ENCODE peak calls at places on chromosomes 2 and 18, in nine cellular contexts. One of them, this sample, is unnamed.

GRCh38 chr2:19667085-19667484 is 234.7 kb downstream of the TTC32 start:
- DNase-seq in NCI-H524: no peak
- DNase-seq in tibial artery: no peak
- DNase-seq in NCI-H2029: no peak
- DNase-seq in nephron progenitor cell: no peak
- DNase-seq in Peyer's patch: no peak
- DNase-seq in HCEC 1CT: peak
- DNase-seq in COR-L47: peak
- DNase-seq in hepatocyte: no peak
- DNase-seq in this sample: no peak

GRCh38 chr2:42733852-42734251 is 30.1 kb downstream of the OXER1 start:
- DNase-seq in NCI-H524: no peak
- DNase-seq in tibial artery: no peak
- DNase-seq in NCI-H2029: no peak
- DNase-seq in nephron progenitor cell: no peak
- DNase-seq in Peyer's patch: no peak
- DNase-seq in HCEC 1CT: no peak
- DNase-seq in COR-L47: no peak
- DNase-seq in hepatocyte: no peak
- DNase-seq in this sample: no peak

GRCh38 chr2:39494784-39495251 is 57.7 kb upstream of the MAP4K3 start:
- DNase-seq in NCI-H524: no peak
- DNase-seq in tibial artery: no peak
- DNase-seq in NCI-H2029: no peak
- DNase-seq in nephron progenitor cell: peak
- DNase-seq in Peyer's patch: no peak
- DNase-seq in HCEC 1CT: peak
- DNase-seq in COR-L47: no peak
- DNase-seq in hepatocyte: peak
- DNase-seq in this sample: no peak

GRCh38 chr2:219947575-219947974 is 320.1 kb downstream of the SLC4A3 start:
- DNase-seq in NCI-H524: no peak
- DNase-seq in tibial artery: no peak
- DNase-seq in NCI-H2029: no peak
- DNase-seq in nephron progenitor cell: no peak
- DNase-seq in Peyer's patch: no peak
- DNase-seq in HCEC 1CT: peak
- DNase-seq in COR-L47: no peak
- DNase-seq in hepatocyte: no peak
- DNase-seq in this sample: no peak

GRCh38 chr2:107588181-107588580 is 238.5 kb upstream of the RGPD4 start:
- DNase-seq in NCI-H524: no peak
- DNase-seq in tibial artery: no peak
- DNase-seq in NCI-H2029: no peak
- DNase-seq in nephron progenitor cell: no peak
- DNase-seq in Peyer's patch: no peak
- DNase-seq in HCEC 1CT: no peak
- DNase-seq in COR-L47: no peak
- DNase-seq in hepatocyte: no peak
- DNase-seq in this sample: no peak

GRCh38 chr2:46812381-46813024 is 103.1 kb downstream of the MCFD2 start:
- DNase-seq in NCI-H524: no peak
- DNase-seq in tibial artery: peak
- DNase-seq in NCI-H2029: no peak
- DNase-seq in nephron progenitor cell: no peak
- DNase-seq in Peyer's patch: peak
- DNase-seq in HCEC 1CT: peak
- DNase-seq in COR-L47: no peak
- DNase-seq in hepatocyte: peak
- DNase-seq in this sample: peak

GRCh38 chr18:40810371-40810770 is 1144.7 kb upstream of the PIK3C3 start:
- DNase-seq in NCI-H524: no peak
- DNase-seq in tibial artery: no peak
- DNase-seq in NCI-H2029: no peak
- DNase-seq in nephron progenitor cell: no peak
- DNase-seq in Peyer's patch: no peak
- DNase-seq in HCEC 1CT: no peak
- DNase-seq in COR-L47: no peak
- DNase-seq in hepatocyte: peak
- DNase-seq in this sample: no peak

GRCh38 chr2:146579154-146579930 is 1265.5 kb upstream of the ACVR2A start:
- DNase-seq in NCI-H524: no peak
- DNase-seq in tibial artery: no peak
- DNase-seq in NCI-H2029: no peak
- DNase-seq in nephron progenitor cell: no peak
- DNase-seq in Peyer's patch: no peak
- DNase-seq in HCEC 1CT: peak
- DNase-seq in COR-L47: no peak
- DNase-seq in hepatocyte: no peak
- DNase-seq in this sample: no peak

GRCh38 chr2:151826737-151827157 is 1.5 kb downstream of the ARL5A start:
- DNase-seq in NCI-H524: no peak
- DNase-seq in tibial artery: no peak
- DNase-seq in NCI-H2029: no peak
- DNase-seq in nephron progenitor cell: no peak
- DNase-seq in Peyer's patch: no peak
- DNase-seq in HCEC 1CT: peak
- DNase-seq in COR-L47: no peak
- DNase-seq in hepatocyte: no peak
- DNase-seq in this sample: no peak

GRCh38 chr18:46369323-46369722 is 265.1 kb downstream of the HAUS1 start:
- DNase-seq in NCI-H524: no peak
- DNase-seq in tibial artery: no peak
- DNase-seq in NCI-H2029: no peak
- DNase-seq in nephron progenitor cell: no peak
- DNase-seq in Peyer's patch: no peak
- DNase-seq in HCEC 1CT: no peak
- DNase-seq in COR-L47: no peak
- DNase-seq in hepatocyte: no peak
- DNase-seq in this sample: no peak

GRCh38 chr18:48323151-48323550 is 86.0 kb downstream of the ZBTB7C start:
- DNase-seq in NCI-H524: no peak
- DNase-seq in tibial artery: no peak
- DNase-seq in NCI-H2029: no peak
- DNase-seq in nephron progenitor cell: no peak
- DNase-seq in Peyer's patch: no peak
- DNase-seq in HCEC 1CT: no peak
- DNase-seq in COR-L47: no peak
- DNase-seq in hepatocyte: no peak
- DNase-seq in this sample: no peak

GRCh38 chr18:78927156-78927555 is 52.5 kb upstream of the SALL3 start:
- DNase-seq in NCI-H524: no peak
- DNase-seq in tibial artery: peak
- DNase-seq in NCI-H2029: no peak
- DNase-seq in nephron progenitor cell: no peak
- DNase-seq in Peyer's patch: no peak
- DNase-seq in HCEC 1CT: no peak
- DNase-seq in COR-L47: no peak
- DNase-seq in hepatocyte: no peak
- DNase-seq in this sample: no peak

GRCh38 chr18:26309283-26309682 is 83.0 kb downstream of the TAF4B start:
- DNase-seq in NCI-H524: no peak
- DNase-seq in tibial artery: no peak
- DNase-seq in NCI-H2029: no peak
- DNase-seq in nephron progenitor cell: no peak
- DNase-seq in Peyer's patch: no peak
- DNase-seq in HCEC 1CT: peak
- DNase-seq in COR-L47: no peak
- DNase-seq in hepatocyte: no peak
- DNase-seq in this sample: no peak

GRCh38 chr2:181309161-181309560 is 148.0 kb upstream of the ITGA4 start:
- DNase-seq in NCI-H524: no peak
- DNase-seq in tibial artery: no peak
- DNase-seq in NCI-H2029: no peak
- DNase-seq in nephron progenitor cell: no peak
- DNase-seq in Peyer's patch: no peak
- DNase-seq in HCEC 1CT: no peak
- DNase-seq in COR-L47: no peak
- DNase-seq in hepatocyte: no peak
- DNase-seq in this sample: no peak

GRCh38 chr2:85390941-85391669 is 19.1 kb downstream of the CAPG start:
- DNase-seq in NCI-H524: no peak
- DNase-seq in tibial artery: peak
- DNase-seq in NCI-H2029: no peak
- DNase-seq in nephron progenitor cell: peak
- DNase-seq in Peyer's patch: peak
- DNase-seq in HCEC 1CT: peak
- DNase-seq in COR-L47: no peak
- DNase-seq in hepatocyte: peak
- DNase-seq in this sample: peak